ENCODE peak calls at places on chromosomes 12 and 14, in eight cellular contexts. T is upper lobe of right lung, F is heart left ventricle, G is right cardiac atrium, K is left lung, A is endothelial cell of umbilical vein, P is cardiac muscle cell, E is mucosa of descending colon. Q is an unnamed sample. For H3K4me1, the result is how much of the 10 kb centered on the place peaks cover.

GRCh38 chr12:106246891-106247730 is 709 bp downstream of the CKAP4 start:
- DNase-seq in T (peak), F (peak), G (peak), K (peak), A (peak), P (peak), E (peak), Q (peak)

GRCh38 chr14:104749111-104749649 is 3.8 kb upstream of the SIVA1 start:
- DNase-seq in T (no peak), F (peak), G (peak), K (peak), A (no peak), P (no peak), E (peak), Q (peak)

GRCh38 chr14:82757775-82758174 is 1224.1 kb upstream of the SEL1L start:
- DNase-seq in T (no peak), F (no peak), G (no peak), K (no peak), A (no peak), P (no peak), E (no peak), Q (no peak)

GRCh38 chr12:121860257-121860656 is 1.6 kb upstream of the HPD start:
- DNase-seq in T (no peak), F (no peak), G (no peak), K (no peak), A (no peak), P (no peak), E (no peak), Q (no peak)

GRCh38 chr12:102120886-102121285 is 903 bp downstream of the PARPBP start:
- DNase-seq in T (no peak), F (no peak), G (no peak), K (no peak), A (peak), P (peak), E (no peak), Q (peak)

GRCh38 chr14:93228550-93228949 is 21.5 kb downstream of the UBR7 start:
- DNase-seq in T (no peak), F (no peak), G (no peak), K (no peak), A (no peak), P (no peak), E (no peak), Q (no peak)

GRCh38 chr14:36443374-36443773 is 76.7 kb downstream of the NKX2-1 start:
- DNase-seq in T (no peak), F (no peak), G (no peak), K (no peak), A (no peak), P (no peak), E (no peak), Q (no peak)

GRCh38 chr12:106171117-106171750 is 32.5 kb upstream of the NUAK1 start:
- DNase-seq in T (no peak), F (no peak), G (no peak), K (no peak), A (no peak), P (no peak), E (no peak), Q (no peak)

GRCh38 chr12:111038075-111038474 is 117.7 kb upstream of the MYL2 start:
- DNase-seq in T (no peak), F (no peak), G (no peak), K (no peak), A (no peak), P (no peak), E (no peak), Q (no peak)

GRCh38 chr14:36317650-36318049 is 2.8 kb downstream of the MBIP start:
- DNase-seq in T (no peak), F (no peak), G (no peak), K (no peak), A (peak), P (no peak), E (no peak), Q (peak)

GRCh38 chr14:104985675-104986486 is at the start of gene CLBA1:
- DNase-seq in T (peak), F (peak), G (peak), K (peak), A (peak), P (peak), E (peak), Q (peak)

GRCh38 chr14:105165134-105165704 is 3.4 kb downstream of the JAG2 start:
- DNase-seq in T (no peak), F (no peak), G (no peak), K (no peak), A (no peak), P (no peak), E (peak), Q (no peak)

GRCh38 chr14:95514131-95515079 is 2.0 kb downstream of the SYNE3 start:
- DNase-seq in T (no peak), F (no peak), G (peak), K (no peak), A (no peak), P (no peak), E (peak), Q (no peak)

GRCh38 chr14:42222924-42223471 is 616.3 kb downstream of the LRFN5 start:
- DNase-seq in T (no peak), F (no peak), G (no peak), K (no peak), A (no peak), P (peak), E (no peak), Q (peak)

GRCh38 chr12:9711664-9712063 is 21.2 kb downstream of the CLECL1 start:
- DNase-seq in T (no peak), F (no peak), G (no peak), K (no peak), A (no peak), P (peak), E (no peak), Q (peak)

GRCh38 chr14:60944206-60944605 is 36.7 kb downstream of the TRMT5 start:
- DNase-seq in T (no peak), F (no peak), G (no peak), K (no peak), A (peak), P (peak), E (no peak), Q (peak)

GRCh38 chr12:1533205-1533601 is 61.2 kb downstream of the FBXL14 start:
- DNase-seq in T (no peak), F (no peak), G (no peak), K (no peak), A (no peak), P (no peak), E (no peak), Q (peak)

GRCh38 chr14:100790785-100791667 is 34.9 kb upstream of the MEG3 start:
- DNase-seq in T (no peak), F (peak), G (no peak), K (no peak), A (peak), P (peak), E (no peak), Q (no peak)

GRCh38 chr12:79659961-79660431 is 30.8 kb downstream of the PAWR start:
- DNase-seq in T (no peak), F (no peak), G (no peak), K (no peak), A (peak), P (no peak), E (no peak), Q (peak)

GRCh38 chr12:114838480-114838879 is 154.5 kb upstream of the TBX3 start:
- DNase-seq in T (no peak), F (no peak), G (no peak), K (no peak), A (no peak), P (no peak), E (no peak), Q (no peak)

GRCh38 chr12:109301643-109302176 is 7.4 kb downstream of the FOXN4 start:
- DNase-seq in T (no peak), F (no peak), G (no peak), K (no peak), A (no peak), P (no peak), E (no peak), Q (no peak)

GRCh38 chr12:87815738-87816137 is 213.5 kb downstream of the C12orf50 start:
- DNase-seq in T (no peak), F (no peak), G (no peak), K (no peak), A (no peak), P (no peak), E (no peak), Q (peak)

GRCh38 chr12:47071241-47071852 is 8.1 kb upstream of the PCED1B start:
- DNase-seq in T (no peak), F (no peak), G (no peak), K (no peak), A (no peak), P (peak), E (no peak), Q (peak)

GRCh38 chr12:25394025-25394424 is 143.3 kb upstream of the KRAS start:
- DNase-seq in T (no peak), F (no peak), G (no peak), K (no peak), A (no peak), P (no peak), E (no peak), Q (no peak)
- H3K4me1 ChIP-seq in T (under half), F (under half), G (under half), K (under half), A (under half), P (under half), E (under half), Q (under half)

GRCh38 chr14:102236026-102236425 is 68.9 kb downstream of the MOK start:
- DNase-seq in T (no peak), F (no peak), G (no peak), K (no peak), A (no peak), P (no peak), E (no peak), Q (no peak)

GRCh38 chr14:102239231-102239630 is 65.7 kb downstream of the MOK start:
- DNase-seq in T (no peak), F (no peak), G (no peak), K (no peak), A (no peak), P (no peak), E (no peak), Q (no peak)

GRCh38 chr14:102235275-102235897 is 69.6 kb downstream of the MOK start:
- DNase-seq in T (peak), F (peak), G (peak), K (peak), A (peak), P (peak), E (peak), Q (peak)

GRCh38 chr14:102238766-102239165 is 66.2 kb downstream of the MOK start:
- DNase-seq in T (no peak), F (no peak), G (no peak), K (no peak), A (no peak), P (no peak), E (no peak), Q (no peak)

DNA sequence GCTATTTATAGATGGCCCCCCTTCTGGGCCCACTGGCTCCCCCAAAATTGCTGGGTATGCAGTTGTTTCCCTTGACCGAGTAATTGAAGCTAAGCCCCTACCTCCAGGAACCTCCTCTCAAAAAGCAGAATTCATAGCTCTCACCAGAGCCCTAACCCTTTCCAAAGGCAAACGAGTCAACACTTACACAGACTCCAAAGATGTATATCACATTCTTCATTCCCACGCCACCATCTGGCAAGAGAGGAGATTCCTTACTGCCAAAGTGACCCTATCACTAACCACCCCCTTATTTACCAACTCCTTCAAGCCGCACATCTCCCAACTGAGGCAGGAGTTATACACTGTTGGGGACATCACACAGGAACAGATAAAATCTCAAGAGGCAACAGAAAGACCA is 66.8 kb downstream of the MOK start:
- DNase-seq in T (no peak), F (no peak), G (no peak), K (no peak), A (no peak), P (no peak), E (no peak), Q (no peak)
- H3K4me3 ChIP-seq in T (no peak), F (no peak), G (no peak), K (no peak), A (no peak), P (no peak), E (no peak), Q (no peak)

DNA sequence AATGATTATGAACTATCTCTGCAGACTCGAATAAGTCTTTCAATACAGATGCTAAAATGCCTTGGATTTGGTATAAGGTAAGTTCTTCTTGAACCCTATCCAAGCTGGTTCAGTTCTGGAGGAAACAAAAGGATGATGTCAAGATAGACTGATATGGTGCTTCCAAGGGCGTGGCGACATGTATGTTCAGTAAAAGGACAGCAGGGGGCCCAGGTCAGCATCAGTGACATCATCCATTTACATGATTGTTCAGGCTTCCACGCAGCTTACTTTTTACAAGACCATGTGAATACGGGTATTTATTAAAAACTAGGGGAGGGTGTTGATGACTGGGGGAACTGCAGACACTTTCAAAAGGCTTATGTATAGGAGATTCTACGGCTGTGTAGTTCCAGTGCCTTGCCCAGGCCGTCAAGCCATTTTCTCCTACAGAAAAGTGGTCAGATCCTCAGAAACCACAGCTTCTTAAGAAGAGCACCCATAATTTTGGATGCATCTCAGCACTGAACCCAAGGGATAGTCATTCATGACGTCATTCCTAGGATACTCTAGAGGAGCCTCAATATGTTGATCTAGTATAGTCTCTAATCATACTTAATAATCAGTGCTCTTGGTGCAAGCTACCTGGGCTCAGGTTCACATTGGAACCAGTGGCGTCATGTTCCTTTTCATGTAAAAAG is 527.7 kb downstream of the FUT8 start:
- DNase-seq in T (no peak), F (no peak), G (no peak), K (no peak), A (no peak), P (no peak), E (no peak), Q (peak)
- H3K4me1 ChIP-seq in T (under half), F (under half), G (under half), K (under half), A (under half), P (under half), E (under half), Q (under half)

DNA sequence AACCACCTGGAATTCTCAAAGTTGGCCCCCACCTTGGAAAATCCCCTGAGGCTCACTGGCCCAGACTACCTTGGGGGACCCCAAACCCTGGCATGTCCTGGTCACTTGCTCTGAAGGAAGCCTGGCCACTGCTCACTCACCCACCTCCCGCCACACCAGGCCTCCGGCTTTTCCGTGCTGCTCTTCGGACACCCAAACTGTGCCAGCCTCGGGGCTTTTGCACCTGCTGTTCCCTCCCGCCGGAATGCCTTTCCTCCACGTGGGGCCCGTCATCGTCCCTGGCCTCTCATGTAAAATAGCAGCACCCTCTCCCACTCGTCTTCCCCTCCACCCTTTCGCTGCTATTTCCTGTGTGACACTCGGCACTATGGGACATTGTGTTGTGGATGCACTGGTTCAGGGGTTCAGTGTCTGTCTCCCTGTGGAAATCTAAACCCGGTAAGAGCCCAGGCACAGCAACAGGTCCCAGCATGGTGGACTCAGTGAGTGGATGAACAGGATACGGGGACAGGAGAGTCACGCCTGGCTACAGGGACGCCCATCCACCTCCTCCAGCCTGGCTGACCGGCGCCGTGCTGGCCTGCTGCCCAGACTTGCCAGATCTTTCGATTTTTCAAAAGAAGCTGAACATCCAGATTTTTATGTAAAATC is 87.4 kb upstream of the NCOR2 start:
- DNase-seq in T (peak), F (peak), G (peak), K (no peak), A (no peak), P (no peak), E (no peak), Q (peak)
- H3K4me3 ChIP-seq in T (peak), F (no peak), G (no peak), K (no peak), A (no peak), P (no peak), E (no peak), Q (peak)

GRCh38 chr12:91777268-91777997 is 368.2 kb downstream of the BTG1 start:
- DNase-seq in T (no peak), F (no peak), G (no peak), K (no peak), A (no peak), P (no peak), E (no peak), Q (peak)
- H3K4me1 ChIP-seq in T (under half), F (under half), G (under half), K (under half), A (under half), P (under half), E (under half), Q (under half)

DNA sequence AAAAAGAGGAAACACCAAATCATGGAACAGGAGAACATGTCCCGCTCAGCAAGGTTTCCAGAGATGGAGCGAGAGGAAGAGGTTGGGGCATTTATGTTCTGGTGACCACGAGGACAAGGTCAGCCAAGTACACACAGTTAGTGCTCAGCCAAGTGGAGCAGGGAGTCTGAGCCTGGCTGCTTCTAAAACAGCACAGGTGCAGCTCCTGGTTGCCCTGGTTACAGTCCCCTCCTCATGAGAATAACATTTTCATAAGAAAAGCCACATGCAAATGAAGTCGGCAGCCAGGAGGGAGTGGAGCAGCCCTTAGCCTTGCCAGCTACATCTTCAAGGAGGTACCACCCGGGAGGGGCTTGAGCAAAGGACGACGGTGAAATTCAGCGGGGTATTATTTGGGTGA is 81.8 kb downstream of the NOS1 start:
- DNase-seq in T (no peak), F (no peak), G (no peak), K (no peak), A (no peak), P (no peak), E (no peak), Q (no peak)
- H3K4me3 ChIP-seq in T (no peak), F (no peak), G (no peak), K (no peak), A (no peak), P (no peak), E (no peak), Q (no peak)